ENCODE peak calls at places on chromosome 5, in ten cellular contexts. X, M, I, T, P, J, B, R, O and L are unnamed samples. For H3K4me1, the result is how much of the 10 kb centered on the place peaks cover.

GRCh38 chr5:59744531-59744992 is 149.0 kb downstream of the PDE4D start:
- DNase-seq in T (no peak), X (peak), P (no peak), I (no peak), O (no peak), J (no peak), M (no peak), R (no peak), B (no peak), L (no peak)

GRCh38 chr5:152592416-152592815 is 187.3 kb upstream of the NMUR2 start:
- DNase-seq in M (no peak), R (no peak), T (no peak), B (no peak), I (no peak), J (no peak), P (no peak), O (no peak), X (no peak), L (no peak)

GRCh38 chr5:102794047-102794446 is 38.9 kb downstream of the PAM start:
- DNase-seq in X (no peak), B (no peak), P (no peak), I (no peak), M (no peak), O (no peak), J (no peak), T (no peak), R (no peak), L (no peak)

GRCh38 chr5:127068771-127069330 is 4.5 kb downstream of the C5orf63 start:
- DNase-seq in T (no peak), B (no peak), M (no peak), P (no peak), I (no peak), O (no peak), X (no peak), R (no peak), J (no peak), L (no peak)

GRCh38 chr5:50966986-50967385 is 300.5 kb downstream of the PARP8 start:
- DNase-seq in R (peak), P (no peak), X (no peak), M (no peak), O (no peak), J (no peak), T (no peak), I (no peak), B (no peak), L (no peak)

GRCh38 chr5:115685966-115686691 is 60.3 kb upstream of the TMED7 start:
- DNase-seq in M (no peak), P (no peak), I (peak), X (no peak), O (no peak), B (no peak), J (no peak), R (peak), T (peak), L (peak)

GRCh38 chr5:997001-997474 is 11.6 kb upstream of the NKD2 start:
- DNase-seq in J (no peak), T (no peak), X (peak), P (peak), I (no peak), R (no peak), O (no peak), M (peak), B (peak), L (peak)

GRCh38 chr5:64811050-64811640 is 42.4 kb downstream of the CWC27 start:
- DNase-seq in B (peak), J (no peak), X (peak), M (no peak), O (no peak), P (peak), R (peak), I (no peak), T (no peak), L (no peak)

GRCh38 chr5:142846402-142846801 is 76.2 kb downstream of the ARHGAP26 start:
- DNase-seq in R (no peak), M (no peak), B (no peak), T (no peak), J (no peak), O (no peak), P (no peak), I (no peak), X (no peak), L (no peak)

GRCh38 chr5:149832636-149833035 is 102.5 kb downstream of the PPARGC1B start:
- DNase-seq in O (no peak), X (no peak), J (no peak), P (no peak), I (no peak), B (no peak), T (no peak), M (no peak), R (no peak), L (no peak)

GRCh38 chr5:61767231-61768080 is 435.4 kb downstream of the ZSWIM6 start:
- DNase-seq in R (no peak), O (no peak), B (no peak), X (no peak), T (no peak), J (no peak), I (no peak), P (no peak), M (no peak), L (no peak)

GRCh38 chr5:72144762-72145161 is 37.5 kb downstream of the MAP1B start:
- DNase-seq in O (no peak), J (no peak), X (no peak), I (no peak), R (no peak), B (no peak), T (no peak), M (no peak), P (no peak), L (no peak)

GRCh38 chr5:14250094-14250777 is 107.1 kb downstream of the TRIO start:
- DNase-seq in M (peak), J (no peak), X (no peak), P (peak), I (peak), B (peak), T (peak), R (peak), O (no peak), L (peak)

GRCh38 chr5:127409236-127409921 is 108.1 kb upstream of the PRRC1 start:
- DNase-seq in P (no peak), B (no peak), R (no peak), M (no peak), X (no peak), O (no peak), J (no peak), T (no peak), I (no peak), L (no peak)

GRCh38 chr5:153813871-153814270 is 224.8 kb downstream of the FAM114A2 start:
- DNase-seq in X (no peak), T (no peak), R (no peak), B (no peak), O (no peak), P (no peak), J (no peak), I (no peak), M (no peak), L (no peak)

GRCh38 chr5:102307232-102307631 is 11.1 kb upstream of the SLCO4C1 start:
- DNase-seq in O (no peak), M (no peak), B (no peak), R (no peak), P (no peak), I (no peak), X (no peak), T (no peak), J (no peak), L (no peak)

GRCh38 chr5:106454651-106455415 is 1215.9 kb downstream of the EFNA5 start:
- DNase-seq in T (no peak), J (no peak), R (peak), O (peak), M (no peak), P (peak), I (no peak), B (no peak), X (no peak), L (no peak)

GRCh38 chr5:69167488-69167845 is 517 bp downstream of the CCNB1 start:
- DNase-seq in I (no peak), R (peak), T (no peak), M (no peak), O (no peak), P (no peak), B (no peak), J (no peak), X (no peak), L (no peak)

GRCh38 chr5:90940227-90940995 is 381.8 kb downstream of the ADGRV1 start:
- DNase-seq in O (peak), T (peak), R (peak), I (no peak), M (peak), J (no peak), P (no peak), X (no peak), B (no peak), L (no peak)

GRCh38 chr5:73892806-73893205 is 266.8 kb downstream of the ARHGEF28 start:
- DNase-seq in B (no peak), M (no peak), T (no peak), O (no peak), J (no peak), R (no peak), P (no peak), X (no peak), I (no peak), L (no peak)

GRCh38 chr5:168359820-168360460 is 68.5 kb downstream of the WWC1 start:
- DNase-seq in X (no peak), J (no peak), I (no peak), B (no peak), M (no peak), R (no peak), P (no peak), T (no peak), O (no peak), L (no peak)

GRCh38 chr5:65489119-65489518 is 7.4 kb upstream of the ADAMTS6 start:
- DNase-seq in J (no peak), X (no peak), B (no peak), M (no peak), I (no peak), P (no peak), O (no peak), R (no peak), T (no peak), L (no peak)

GRCh38 chr5:55914971-55915370 is 63.8 kb downstream of the IL31RA start:
- DNase-seq in I (no peak), P (no peak), O (peak), M (no peak), B (no peak), J (no peak), T (no peak), R (no peak), X (no peak), L (no peak)

GRCh38 chr5:145936401-145937131 is at the start of gene SH3RF2:
- DNase-seq in T (peak), J (peak), P (peak), I (no peak), X (peak), R (no peak), O (peak), B (peak), M (peak), L (peak)

GRCh38 chr5:127176769-127177168 is 103.5 kb upstream of the C5orf63 start:
- DNase-seq in R (no peak), I (no peak), X (no peak), P (no peak), M (no peak), T (no peak), B (no peak), J (no peak), O (no peak), L (no peak)

GRCh38 chr5:142611154-142611553 is 74.7 kb downstream of the FGF1 start:
- DNase-seq in M (peak), R (peak), X (peak), T (peak), B (peak), P (peak), J (peak), I (peak), O (peak), L (peak)

GRCh38 chr5:135116146-135116545 is 82.1 kb upstream of the PITX1 start:
- DNase-seq in M (no peak), X (no peak), R (no peak), B (no peak), O (no peak), J (no peak), T (no peak), P (no peak), I (peak), L (no peak)

GRCh38 chr5:163397368-163397767 is 40.0 kb upstream of the CCNG1 start:
- DNase-seq in I (no peak), X (no peak), T (no peak), M (no peak), J (no peak), O (no peak), P (no peak), R (no peak), B (no peak), L (no peak)

GRCh38 chr5:76855961-76856360 is 6.1 kb downstream of the S100Z start:
- DNase-seq in O (no peak), B (no peak), R (no peak), P (no peak), J (no peak), T (no peak), I (no peak), X (no peak), M (no peak), L (no peak)

GRCh38 chr5:101678494-101679193 is 617.4 kb downstream of the SLCO4C1 start:
- DNase-seq in I (peak), T (peak), R (peak), M (peak), O (peak), J (peak), P (peak), X (peak), B (peak), L (peak)

GRCh38 chr5:136067422-136067821 is 38.6 kb downstream of the TGFBI start:
- DNase-seq in X (no peak), B (no peak), O (no peak), I (no peak), R (no peak), M (no peak), P (peak), J (no peak), T (no peak), L (no peak)

GRCh38 chr5:16896767-16897166 is 39.3 kb downstream of the MYO10 start:
- DNase-seq in J (no peak), M (no peak), P (no peak), B (no peak), X (no peak), T (no peak), I (no peak), R (no peak), O (no peak), L (no peak)

GRCh38 chr5:125199968-125200841 is 453.8 kb upstream of the ZNF608 start:
- DNase-seq in O (no peak), J (peak), X (no peak), P (no peak), M (no peak), T (peak), B (no peak), R (peak), I (no peak), L (no peak)

GRCh38 chr5:179121667-179122111 is 61.5 kb downstream of the ZNF354C start:
- DNase-seq in I (no peak), T (no peak), R (no peak), X (no peak), B (no peak), J (no peak), M (no peak), P (no peak), O (no peak), L (no peak)

GRCh38 chr5:134140530-134141201 is 26.2 kb downstream of the TCF7 start:
- DNase-seq in T (peak), R (peak), J (peak), O (peak), I (peak), M (peak), B (peak), P (peak), X (peak), L (peak)

GRCh38 chr5:127920936-127921335 is 162.6 kb upstream of the SLC12A2 start:
- DNase-seq in X (no peak), P (no peak), J (no peak), R (no peak), O (no peak), B (no peak), I (no peak), T (no peak), M (no peak), L (no peak)

DNA sequence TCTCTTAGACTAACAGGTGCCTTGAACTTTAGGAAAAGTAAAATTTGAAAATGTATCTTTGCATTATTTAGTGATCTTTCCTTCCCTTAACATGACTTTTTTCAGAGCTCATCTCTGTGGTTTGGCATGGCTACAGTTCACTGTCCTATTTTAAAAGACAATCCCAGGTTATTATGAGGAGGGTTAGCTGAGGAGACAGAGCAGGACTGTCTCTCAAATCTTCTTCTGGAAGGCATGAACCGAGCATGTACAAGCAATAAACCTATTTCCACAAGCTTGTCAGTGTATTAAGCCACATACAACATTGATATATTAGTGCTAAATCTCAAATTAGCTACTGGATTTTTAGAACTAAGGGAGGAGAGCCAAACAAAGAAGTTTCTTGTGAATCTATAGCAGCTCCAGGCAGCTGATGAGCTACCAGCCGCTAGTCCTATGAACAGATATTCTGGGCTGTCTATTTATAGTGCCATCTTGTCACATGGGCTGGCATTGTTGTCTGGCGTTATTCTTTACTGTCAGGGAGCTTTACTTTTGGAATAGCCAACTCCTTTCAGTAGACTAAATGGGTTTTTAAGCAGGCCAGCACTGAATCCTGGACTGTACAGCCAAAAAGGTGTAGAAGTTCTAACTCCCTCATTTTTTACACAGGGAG is 171.2 kb upstream of the ACTBL2 start:
- DNase-seq in X (no peak), R (no peak), I (no peak), O (no peak), B (no peak), P (no peak), T (no peak), M (no peak), J (no peak), L (no peak)
- TF ChIP-seq EP300 in X (no peak), R (no peak), I (no peak), O (no peak), B (no peak), P (no peak), T (no peak), M (no peak), J (no peak), L (no peak)

DNA sequence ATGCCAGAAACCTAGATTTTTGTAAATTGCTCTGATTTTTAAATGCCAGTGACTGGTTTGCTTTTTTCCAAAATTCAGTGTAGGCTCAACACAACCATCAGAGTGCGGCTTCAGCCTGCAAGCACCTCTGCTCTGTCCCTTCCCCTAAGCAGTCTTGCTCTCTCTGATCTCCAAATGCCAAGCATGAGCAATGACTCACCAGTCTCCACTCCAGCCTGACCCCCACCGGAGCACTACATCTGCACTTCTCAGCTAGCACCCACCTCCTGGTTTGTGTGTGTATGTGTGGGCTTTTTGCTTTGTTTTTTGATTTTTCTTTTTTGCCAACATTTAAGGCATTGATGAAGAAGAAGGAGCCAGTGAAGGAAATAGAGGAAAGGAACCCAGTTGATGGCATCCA is 61.4 kb upstream of the ADRA1B start:
- DNase-seq in X (no peak), P (no peak), T (no peak), O (no peak), R (no peak), J (no peak), I (no peak), M (no peak), B (no peak), L (no peak)
- H3K4me1 ChIP-seq in X (under half), P (under half), T (under half), O (under half), R (under half), J (under half), I (under half), M (under half), B (under half), L (under half)

GRCh38 chr5:10056228-10056760 is 193.4 kb downstream of the ATPSCKMT start:
- DNase-seq in M (no peak), J (no peak), I (no peak), T (no peak), R (no peak), O (no peak), X (no peak), P (no peak), B (no peak), L (no peak)
- TF ChIP-seq EP300 in M (no peak), J (no peak), I (no peak), T (no peak), R (no peak), O (no peak), X (no peak), P (no peak), B (no peak), L (no peak)

GRCh38 chr5:80191991-80192398 is 63.9 kb downstream of the SERINC5 start:
- DNase-seq in M (peak), J (no peak), T (no peak), P (no peak), B (no peak), I (no peak), O (no peak), R (no peak), X (no peak), L (peak)
- H3K4me1 ChIP-seq in M (under half), J (under half), T (under half), P (half or more), B (under half), I (under half), O (under half), R (under half), X (under half), L (under half)

GRCh38 chr5:159549046-159549445 is 218.8 kb upstream of the IL12B start:
- DNase-seq in M (no peak), R (no peak), P (no peak), T (no peak), O (no peak), J (no peak), X (no peak), B (no peak), I (no peak), L (no peak)

GRCh38 chr5:159552751-159553150 is 222.5 kb upstream of the IL12B start:
- DNase-seq in M (no peak), O (no peak), X (no peak), T (no peak), I (no peak), P (no peak), J (no peak), B (no peak), R (no peak), L (no peak)

GRCh38 chr5:159553792-159554191 is 223.5 kb upstream of the IL12B start:
- DNase-seq in P (no peak), X (no peak), R (no peak), J (no peak), O (no peak), T (no peak), M (no peak), I (no peak), B (no peak), L (no peak)

GRCh38 chr5:159548517-159548916 is 218.2 kb upstream of the IL12B start:
- DNase-seq in R (no peak), I (no peak), P (no peak), J (no peak), X (no peak), M (no peak), O (no peak), B (no peak), T (no peak), L (no peak)

DNA sequence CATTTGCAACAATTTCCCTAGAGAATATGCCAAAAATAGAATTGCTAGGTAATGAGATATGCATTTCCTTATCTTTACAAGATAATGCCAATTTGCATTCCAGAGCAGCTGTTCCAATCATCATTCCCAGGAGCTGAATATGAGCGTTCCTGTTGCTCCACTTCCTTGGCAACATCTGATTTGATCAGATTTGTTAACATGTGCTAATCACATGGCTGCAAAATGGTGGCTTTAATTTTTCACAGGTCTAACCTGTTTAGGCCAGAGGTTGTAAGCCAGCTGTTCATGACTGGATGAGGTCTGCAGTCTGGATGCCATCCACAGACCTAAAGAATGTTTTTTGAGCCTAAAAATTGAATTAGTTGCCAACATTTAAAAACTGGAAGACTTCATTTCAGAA is 220.7 kb upstream of the IL12B start:
- DNase-seq in I (no peak), O (no peak), M (no peak), T (no peak), J (no peak), P (no peak), B (no peak), X (no peak), R (no peak), L (no peak)
- TF ChIP-seq EP300 in I (no peak), O (no peak), M (no peak), T (no peak), J (no peak), P (no peak), B (no peak), X (no peak), R (no peak), L (no peak)